ENCODE peak calls at places on chromosomes 1 and 21, in five cellular contexts. X, T, G, S and L are unnamed samples.

GRCh38 chr1:215418876-215419442 is 148.1 kb upstream of the KCTD3 start:
- DNase-seq in X (no peak), T (no peak), G (no peak), S (no peak), L (no peak)

GRCh38 chr1:109750241-109750882 is 9.5 kb upstream of the GSTM3 start:
- DNase-seq in X (no peak), T (no peak), G (no peak), S (no peak), L (no peak)

GRCh38 chr21:44650973-44651675 is 3.3 kb downstream of the KRTAP12-4 start:
- DNase-seq in X (no peak), T (no peak), G (no peak), S (no peak), L (no peak)

GRCh38 chr1:46486432-46487015 is 3.1 kb upstream of the DMBX1 start:
- DNase-seq in X (no peak), T (no peak), G (no peak), S (no peak), L (no peak)

GRCh38 chr1:34164510-34165381 is at the start of gene CSMD2:
- DNase-seq in X (no peak), T (peak), G (no peak), S (peak), L (peak)

GRCh38 chr1:56836359-56836758 is 17.2 kb upstream of the FYB2 start:
- DNase-seq in X (no peak), T (no peak), G (peak), S (no peak), L (no peak)

GRCh38 chr1:219514728-219515127 is 98.2 kb downstream of the ZC3H11B start:
- DNase-seq in X (no peak), T (no peak), G (no peak), S (no peak), L (no peak)

GRCh38 chr21:46021978-46022544 is 40.5 kb downstream of the COL6A1 start:
- DNase-seq in X (no peak), T (no peak), G (no peak), S (no peak), L (no peak)

GRCh38 chr1:184480711-184481110 is 93.9 kb downstream of the C1orf21 start:
- DNase-seq in X (no peak), T (no peak), G (no peak), S (no peak), L (no peak)

GRCh38 chr1:37764888-37765441 is at the start of gene EPHA10:
- DNase-seq in X (no peak), T (no peak), G (no peak), S (peak), L (no peak)

GRCh38 chr1:186112280-186112679 is 262.8 kb downstream of the TPR start:
- DNase-seq in X (peak), T (no peak), G (no peak), S (no peak), L (no peak)

GRCh38 chr1:236718328-236718727 is 32.0 kb downstream of the ACTN2 start:
- DNase-seq in X (no peak), T (no peak), G (no peak), S (no peak), L (no peak)

GRCh38 chr1:116990612-116991151 is 10.9 kb upstream of the CD101 start:
- DNase-seq in X (no peak), T (no peak), G (no peak), S (no peak), L (peak)

GRCh38 chr1:225817611-225818061 is 7.7 kb downstream of the EPHX1 start:
- DNase-seq in X (peak), T (peak), G (peak), S (no peak), L (peak)

GRCh38 chr1:152442765-152443164 is 28.7 kb upstream of the CRNN start:
- DNase-seq in X (no peak), T (no peak), G (no peak), S (no peak), L (no peak)

GRCh38 chr21:42319368-42319767 is 4.2 kb upstream of the TFF3 start:
- DNase-seq in X (no peak), T (no peak), G (no peak), S (no peak), L (no peak)

GRCh38 chr1:116918714-116919357 is 9.1 kb downstream of the PTGFRN start:
- DNase-seq in X (peak), T (no peak), G (no peak), S (no peak), L (no peak)

GRCh38 chr1:233883671-233884070 is 20.8 kb upstream of the SLC35F3 start:
- DNase-seq in X (no peak), T (no peak), G (no peak), S (no peak), L (no peak)
- TF ChIP-seq MAFK in X (no peak), T (no peak), G (no peak), S (no peak), L (no peak)

GRCh38 chr1:210669951-210670350 is 341.2 kb downstream of the HHAT start:
- DNase-seq in X (no peak), T (no peak), G (no peak), S (no peak), L (no peak)

GRCh38 chr1:210663730-210664573 is 335.2 kb downstream of the HHAT start:
- DNase-seq in X (no peak), T (no peak), G (no peak), S (no peak), L (no peak)
- TF ChIP-seq MAFK in X (no peak), T (no peak), G (no peak), S (no peak), L (no peak)

GRCh38 chr1:161082483-161082882 is 6.9 kb downstream of the NECTIN4 start:
- DNase-seq in X (no peak), T (no peak), G (no peak), S (no peak), L (no peak)

GRCh38 chr1:161083743-161084084 is 5.6 kb downstream of the NECTIN4 start:
- DNase-seq in X (no peak), T (no peak), G (no peak), S (no peak), L (no peak)

GRCh38 chr1:161084205-161084988 is 5.0 kb downstream of the NECTIN4 start:
- DNase-seq in X (no peak), T (no peak), G (no peak), S (no peak), L (peak)

GRCh38 chr1:161081519-161081918 is 7.8 kb downstream of the NECTIN4 start:
- DNase-seq in X (no peak), T (no peak), G (no peak), S (no peak), L (no peak)

GRCh38 chr1:161082996-161083742 is 6.2 kb downstream of the NECTIN4 start:
- DNase-seq in X (peak), T (peak), G (peak), S (no peak), L (peak)
- TF ChIP-seq MAFK in X (no peak), T (no peak), G (no peak), S (no peak), L (no peak)

DNA sequence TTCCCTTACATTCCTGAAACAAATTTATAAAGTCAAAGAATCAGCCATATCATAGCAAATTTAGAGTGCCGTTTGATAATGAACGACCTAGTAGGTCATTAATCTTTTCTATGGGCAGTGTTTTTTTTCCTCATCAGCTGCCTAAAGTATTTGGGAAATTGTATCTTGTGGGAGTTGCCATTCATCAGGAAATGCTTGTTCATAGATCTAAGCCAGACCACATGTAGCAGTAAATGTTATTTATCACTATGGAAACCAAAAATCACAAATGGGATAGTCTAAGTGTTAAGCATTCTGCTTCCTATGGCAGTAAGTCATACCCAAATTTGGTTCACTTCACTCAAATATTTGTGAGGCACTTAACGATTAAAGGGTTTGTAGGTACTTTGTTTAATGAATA is 52.9 kb downstream of the LRRC8D start:
- DNase-seq in X (no peak), T (peak), G (no peak), S (no peak), L (peak)
- TF ChIP-seq MAFK in X (no peak), T (no peak), G (no peak), S (no peak), L (no peak)

GRCh38 chr1:218479436-218480115 is 134.4 kb downstream of the TGFB2 start:
- DNase-seq in X (no peak), T (peak), G (peak), S (no peak), L (peak)
- TF ChIP-seq MAFK in X (no peak), T (no peak), G (no peak), S (no peak), L (no peak)

DNA sequence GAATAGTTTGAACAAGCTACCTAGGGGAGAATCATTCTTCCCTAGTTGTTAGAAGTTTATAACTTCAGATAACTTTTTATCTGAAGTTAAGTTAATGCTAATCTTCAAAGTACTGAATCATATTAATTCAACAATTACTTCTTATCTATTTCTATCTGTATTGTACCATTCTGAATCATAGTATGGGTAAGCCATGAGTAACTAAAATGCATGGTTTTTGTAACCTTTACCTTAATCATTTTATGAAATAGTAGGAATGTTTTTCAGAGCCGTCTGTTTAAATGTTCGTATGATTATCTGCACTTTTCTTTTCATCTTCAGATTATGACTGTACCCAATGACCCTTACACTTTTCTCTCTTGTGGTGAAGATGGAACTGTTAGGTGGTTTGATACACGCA is 50.3 kb upstream of the MPC2 start:
- DNase-seq in X (no peak), T (no peak), G (no peak), S (no peak), L (peak)
- TF ChIP-seq MAFK in X (no peak), T (no peak), G (no peak), S (no peak), L (no peak)